ENCODE peak calls at places on chromosomes 11 and 22, in ten cellular contexts. T, Z, P, D, C, L, R, S, U and F are unnamed samples.

GRCh38 chr22:32396746-32397145 is 15.3 kb downstream of the RTCB start:
- DNase-seq in T (no peak), Z (peak; percentile 73), P (peak; percentile 53), D (no peak), C (peak; percentile 75), L (no peak), R (no peak), S (no peak), U (peak; percentile 18), F (no peak)

GRCh38 chr11:120703358-120704152 is 192.0 kb downstream of the GRIK4 start:
- DNase-seq in T (no peak), Z (no peak), P (no peak), D (no peak), C (no peak), L (no peak), R (no peak), S (no peak), U (no peak), F (no peak)

GRCh38 chr11:8830641-8831040 is 80.3 kb upstream of the AKIP1 start:
- DNase-seq in T (no peak), Z (no peak), P (no peak), D (no peak), C (no peak), L (no peak), R (no peak), S (no peak), U (no peak), F (no peak)

GRCh38 chr22:24806663-24807001 is 621 bp downstream of the SGSM1 start:
- DNase-seq in T (no peak), Z (no peak), P (no peak), D (no peak), C (no peak), L (no peak), R (no peak), S (no peak), U (no peak), F (no peak)

GRCh38 chr11:7418061-7418460 is 67.2 kb upstream of the OLFML1 start:
- DNase-seq in T (peak; percentile 17), Z (no peak), P (no peak), D (no peak), C (no peak), L (no peak), R (no peak), S (no peak), U (no peak), F (no peak)

GRCh38 chr11:128840137-128840536 is 27.0 kb downstream of the KCNJ1 start:
- DNase-seq in T (no peak), Z (no peak), P (no peak), D (no peak), C (no peak), L (no peak), R (no peak), S (no peak), U (no peak), F (no peak)

GRCh38 chr22:40517631-40518030 is 118.9 kb downstream of the MRTFA start:
- DNase-seq in T (no peak), Z (no peak), P (no peak), D (no peak), C (no peak), L (no peak), R (no peak), S (no peak), U (no peak), F (no peak)

GRCh38 chr11:75576445-75577049 is 14.5 kb downstream of the SERPINH1 start:
- DNase-seq in T (peak; percentile 68), Z (peak; percentile 86), P (peak; percentile 55), D (peak; percentile 63), C (peak; percentile 83), L (no peak), R (peak; percentile 70), S (no peak), U (no peak), F (peak; percentile 65)

GRCh38 chr11:130314184-130314748 is 451 bp downstream of the ZBTB44 start:
- DNase-seq in T (no peak), Z (peak; percentile 88), P (peak; percentile 7), D (peak; percentile 1), C (peak; percentile 35), L (peak; percentile 76), R (peak; percentile 75), S (no peak), U (peak; percentile 69), F (peak; percentile 27)

DNA sequence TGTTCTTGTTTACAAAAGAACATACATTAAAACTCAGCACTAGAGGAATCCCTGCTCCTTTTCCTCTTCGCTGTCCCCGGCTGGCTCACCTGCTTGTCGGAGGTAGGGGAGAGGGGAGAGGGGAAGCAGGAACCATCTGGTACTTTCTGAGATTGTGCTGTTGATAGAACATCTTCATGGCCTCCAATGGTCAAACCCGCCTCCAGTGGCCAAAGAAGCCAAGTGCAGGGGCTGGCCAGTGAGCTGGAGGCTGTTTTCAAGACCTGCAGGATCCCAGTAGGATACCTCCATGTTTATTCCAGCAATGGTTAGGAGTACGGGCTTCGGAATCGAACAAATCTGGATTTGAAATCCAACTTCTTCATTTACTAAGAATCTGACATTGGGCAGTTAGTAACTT is 92.6 kb downstream of the PKNOX2 start:
- DNase-seq in T (no peak), Z (no peak), P (no peak), D (no peak), C (no peak), L (no peak), R (no peak), S (no peak), U (no peak), F (no peak)
- TF ChIP-seq CTCF in T (peak; percentile 11), Z (no peak), P (peak; percentile 18), D (peak; percentile 20), C (peak; percentile 45), L (no peak), R (no peak), S (peak; percentile 42), U (no peak), F (peak; percentile 26)

GRCh38 chr11:72702842-72703241 is 28.6 kb upstream of the PDE2A start:
- DNase-seq in T (no peak), Z (peak; percentile 46), P (no peak), D (no peak), C (no peak), L (no peak), R (no peak), S (no peak), U (no peak), F (no peak)

GRCh38 chr11:72704783-72705287 is 30.6 kb upstream of the PDE2A start:
- DNase-seq in T (no peak), Z (no peak), P (no peak), D (no peak), C (no peak), L (no peak), R (no peak), S (no peak), U (no peak), F (no peak)

GRCh38 chr11:72703281-72704008 is 29.2 kb upstream of the PDE2A start:
- DNase-seq in T (peak; percentile 48), Z (no peak), P (peak; percentile 75), D (peak; percentile 63), C (peak; percentile 94), L (peak; percentile 69), R (no peak), S (peak; percentile 62), U (peak; percentile 60), F (peak; percentile 69)

GRCh38 chr11:72705442-72706365 is 31.5 kb upstream of the PDE2A start:
- DNase-seq in T (no peak), Z (no peak), P (no peak), D (no peak), C (no peak), L (no peak), R (no peak), S (no peak), U (no peak), F (no peak)

DNA sequence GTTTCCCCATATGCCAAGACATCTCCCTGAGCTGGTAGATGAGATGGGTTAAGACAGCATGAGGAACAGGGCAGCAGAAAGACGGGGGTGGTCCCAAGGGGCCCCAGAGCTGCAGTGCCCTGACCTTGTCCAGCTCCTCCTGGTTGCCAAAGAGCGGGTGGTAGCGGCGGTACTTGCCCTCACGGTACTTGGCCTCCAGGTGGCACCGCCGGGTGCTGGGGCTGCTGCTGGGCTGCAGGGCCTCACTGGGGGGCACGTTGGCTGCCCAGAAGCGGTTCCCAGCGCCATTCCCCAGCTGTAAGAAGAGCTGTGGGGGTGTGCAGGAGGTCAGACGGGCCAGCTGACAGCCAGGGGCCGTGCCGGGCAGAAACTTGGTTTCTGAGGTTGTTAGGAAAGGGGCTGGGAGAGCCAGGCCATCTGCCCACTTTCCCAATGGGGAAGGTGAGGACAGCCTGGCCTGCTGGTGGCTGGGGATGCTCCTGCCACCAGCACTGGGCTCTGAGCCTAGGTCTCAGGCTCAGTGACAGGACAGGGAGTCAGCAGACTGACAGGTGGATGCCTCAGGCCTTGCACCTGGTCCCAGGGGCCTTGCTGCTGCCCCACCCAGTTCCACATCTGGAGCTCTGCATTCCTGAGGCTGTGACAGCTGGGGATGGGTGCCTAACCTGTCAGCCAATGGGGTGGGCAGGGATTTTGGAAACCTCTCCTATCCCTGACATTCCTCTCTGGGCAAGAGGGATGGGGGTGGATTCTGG is 30.0 kb upstream of the PDE2A start:
- DNase-seq in T (no peak), Z (peak; percentile 63), P (peak; percentile 16), D (no peak), C (no peak), L (no peak), R (no peak), S (no peak), U (no peak), F (no peak)
- TF ChIP-seq CTCF in T (no peak), Z (peak; percentile 12), P (peak; percentile 19), D (peak; percentile 20), C (peak; percentile 26), L (no peak), R (no peak), S (peak; percentile 24), U (no peak), F (peak; percentile 22)

DNA sequence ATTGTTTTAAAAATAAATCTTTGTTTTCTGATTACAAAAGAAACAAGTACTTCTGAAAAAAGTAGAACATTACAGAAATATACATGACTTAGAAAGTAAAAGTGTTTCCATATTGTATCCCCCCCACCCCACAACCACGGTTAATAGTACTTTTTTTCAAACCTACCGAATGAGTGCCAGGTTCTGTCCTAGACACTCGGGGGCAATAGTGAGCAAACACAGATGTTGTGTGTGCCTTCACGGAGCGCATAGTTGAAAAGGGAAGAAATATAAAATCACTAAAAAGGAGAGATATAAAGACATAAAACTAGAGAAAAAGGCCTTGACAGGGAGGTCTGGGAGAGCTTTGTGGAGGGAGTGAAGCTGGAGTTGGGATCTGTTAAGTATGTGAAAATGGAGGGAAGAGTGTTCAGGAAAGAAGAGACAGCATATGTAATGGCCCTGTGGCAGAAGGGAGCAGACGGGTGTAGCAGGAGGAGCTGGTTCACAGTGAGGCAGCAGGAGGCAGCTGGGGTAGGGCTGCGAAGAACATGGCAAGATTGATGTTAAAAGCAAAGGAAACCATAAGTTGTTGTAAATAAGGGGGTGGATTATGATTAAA is 42.1 kb upstream of the ALX4 start:
- DNase-seq in T (no peak), Z (peak; percentile 25), P (peak; percentile 10), D (no peak), C (no peak), L (no peak), R (no peak), S (no peak), U (no peak), F (peak; percentile 1)
- TF ChIP-seq CTCF in T (no peak), Z (peak; percentile 5), P (peak; percentile 38), D (no peak), C (no peak), L (no peak), R (peak; percentile 3), S (no peak), U (no peak), F (peak; percentile 21)

GRCh38 chr11:43614214-43614613 is 66.3 kb upstream of the HSD17B12 start:
- DNase-seq in T (no peak), Z (no peak), P (no peak), D (no peak), C (no peak), L (no peak), R (no peak), S (no peak), U (no peak), F (no peak)

GRCh38 chr11:43619863-43620505 is 60.6 kb upstream of the HSD17B12 start:
- DNase-seq in T (no peak), Z (no peak), P (no peak), D (no peak), C (no peak), L (no peak), R (no peak), S (no peak), U (no peak), F (no peak)
- TF ChIP-seq CTCF in T (no peak), Z (no peak), P (no peak), D (no peak), C (no peak), L (no peak), R (no peak), S (no peak), U (no peak), F (no peak)